ENCODE peak calls at places on chromosomes 7 and 10, in ten cellular contexts. Q is stimulated activated CD4-positive, alpha-beta T cell treated with anti-CD3 and anti-CD28 coated beads, Interleukin-4, amount 100 ng/mL, for 24 hours; V is NCI-H1694; U is activated CD8-positive, alpha-beta memory T cell treated with anti-CD3 and anti-CD28 coated beads for 4 hours; T is MV-4-11; G is left colon; O is OCI-LY7; Y is WTC11; P is B cell; K is K562. B is an unnamed sample.

GRCh38 chr10:68327889-68328786 is 3.7 kb upstream of the HNRNPH3 start:
- DNase-seq in Q (no peak), V (peak), U (no peak), T (peak), G (no peak), O (peak), Y (no peak), P (peak), K (no peak), B (no peak)

GRCh38 chr10:132185601-132186487 is 904 bp upstream of the DPYSL4 start:
- DNase-seq in Q (peak), V (no peak), U (no peak), T (no peak), G (no peak), O (no peak), Y (peak), P (peak), K (peak), B (peak)

GRCh38 chr10:28241766-28242399 is 61.0 kb downstream of the MPP7 start:
- DNase-seq in Q (peak), V (peak), U (no peak), T (no peak), G (no peak), O (peak), Y (peak), P (peak), K (peak), B (peak)

GRCh38 chr10:5343561-5343960 is 21.2 kb upstream of the UCN3 start:
- DNase-seq in Q (no peak), V (no peak), U (no peak), T (peak), G (no peak), O (no peak), Y (no peak), P (no peak), K (no peak), B (no peak)

GRCh38 chr10:132059760-132060508 is 5.8 kb upstream of the JAKMIP3 start:
- DNase-seq in Q (no peak), V (no peak), U (no peak), T (no peak), G (no peak), O (no peak), Y (no peak), P (no peak), K (no peak), B (no peak)

GRCh38 chr7:122457969-122458368 is 153.4 kb upstream of the FEZF1 start:
- DNase-seq in Q (no peak), V (no peak), U (no peak), T (no peak), G (no peak), O (no peak), Y (no peak), P (no peak), K (no peak), B (no peak)

GRCh38 chr10:84654671-84655070 is 326.3 kb downstream of the CCSER2 start:
- DNase-seq in Q (no peak), V (no peak), U (no peak), T (no peak), G (no peak), O (peak), Y (no peak), P (peak), K (no peak), B (no peak)

GRCh38 chr7:135001390-135002165 is 15.3 kb downstream of the AGBL3 start:
- DNase-seq in Q (no peak), V (no peak), U (no peak), T (peak), G (no peak), O (no peak), Y (no peak), P (no peak), K (no peak), B (no peak)

GRCh38 chr10:97736902-97737769 is at the start of gene ZFYVE27:
- DNase-seq in Q (peak), V (peak), U (peak), T (peak), G (peak), O (peak), Y (peak), P (peak), K (peak), B (peak)

GRCh38 chr7:214410-215212 is 22.2 kb downstream of the FAM20C start:
- DNase-seq in Q (no peak), V (no peak), U (no peak), T (no peak), G (no peak), O (no peak), Y (no peak), P (no peak), K (no peak), B (no peak)

GRCh38 chr7:112159346-112159745 is 46.9 kb downstream of the DOCK4 start:
- DNase-seq in Q (no peak), V (no peak), U (no peak), T (peak), G (no peak), O (no peak), Y (no peak), P (peak), K (no peak), B (no peak)

GRCh38 chr10:120841522-120842189 is 9.5 kb upstream of the WDR11 start:
- DNase-seq in Q (no peak), V (no peak), U (no peak), T (peak), G (no peak), O (no peak), Y (no peak), P (no peak), K (no peak), B (no peak)

GRCh38 chr7:112290065-112290464 is 83.6 kb downstream of the ZNF277 start:
- DNase-seq in Q (no peak), V (no peak), U (no peak), T (no peak), G (no peak), O (no peak), Y (no peak), P (no peak), K (no peak), B (no peak)

GRCh38 chr7:138116156-138116555 is 39.9 kb downstream of the AKR1D1 start:
- DNase-seq in Q (no peak), V (no peak), U (no peak), T (peak), G (no peak), O (no peak), Y (no peak), P (no peak), K (no peak), B (no peak)

GRCh38 chr7:2014391-2015241 is 218.1 kb downstream of the MAD1L1 start:
- DNase-seq in Q (no peak), V (no peak), U (no peak), T (no peak), G (peak), O (no peak), Y (peak), P (no peak), K (no peak), B (no peak)

GRCh38 chr7:112129655-112130323 is 76.4 kb downstream of the DOCK4 start:
- DNase-seq in Q (no peak), V (no peak), U (no peak), T (no peak), G (no peak), O (no peak), Y (peak), P (no peak), K (no peak), B (no peak)

GRCh38 chr7:111137296-111138195 is 46.6 kb downstream of the LRRN3 start:
- DNase-seq in Q (peak), V (no peak), U (no peak), T (peak), G (no peak), O (no peak), Y (no peak), P (peak), K (no peak), B (no peak)

GRCh38 chr10:45420453-45421192 is 46.6 kb downstream of the ALOX5 start:
- DNase-seq in Q (peak), V (peak), U (peak), T (peak), G (peak), O (peak), Y (no peak), P (peak), K (peak), B (no peak)

GRCh38 chr10:79208251-79208983 is 138.9 kb upstream of the PPIF start:
- DNase-seq in Q (no peak), V (no peak), U (no peak), T (no peak), G (no peak), O (no peak), Y (no peak), P (no peak), K (no peak), B (no peak)

GRCh38 chr7:92586403-92586802 is 3.8 kb downstream of the FAM133B start:
- DNase-seq in Q (no peak), V (no peak), U (no peak), T (peak), G (no peak), O (no peak), Y (no peak), P (no peak), K (no peak), B (no peak)

GRCh38 chr7:22718200-22718711 is 8.7 kb upstream of the IL6 start:
- DNase-seq in Q (no peak), V (no peak), U (no peak), T (no peak), G (no peak), O (no peak), Y (no peak), P (no peak), K (no peak), B (no peak)

GRCh38 chr7:116271980-116272886 is 61.9 kb downstream of the TES start:
- DNase-seq in Q (no peak), V (no peak), U (no peak), T (no peak), G (peak), O (no peak), Y (no peak), P (no peak), K (no peak), B (no peak)

GRCh38 chr10:8133146-8133545 is 78.7 kb downstream of the GATA3 start:
- DNase-seq in Q (peak), V (no peak), U (no peak), T (peak), G (no peak), O (no peak), Y (no peak), P (no peak), K (no peak), B (no peak)

GRCh38 chr7:26340476-26341018 is 48.9 kb downstream of the SNX10 start:
- DNase-seq in Q (no peak), V (no peak), U (no peak), T (no peak), G (no peak), O (no peak), Y (no peak), P (no peak), K (no peak), B (no peak)

GRCh38 chr10:73998623-73999622 is 1.0 kb downstream of the VCL start:
- DNase-seq in Q (peak), V (peak), U (no peak), T (no peak), G (peak), O (peak), Y (peak), P (peak), K (peak), B (peak)

GRCh38 chr10:32000937-32001336 is 55.3 kb downstream of the KIF5B start:
- DNase-seq in Q (no peak), V (no peak), U (no peak), T (no peak), G (no peak), O (no peak), Y (no peak), P (no peak), K (no peak), B (no peak)